ENCODE peak calls at places on chromosomes 12 and 14, in eight cellular contexts. Q is A549, E is IMR-90, S is adrenal gland, P is uterus, U is esophagus muscularis mucosa, J is body of pancreas, L is K562. F is an unnamed sample.

GRCh38 chr12:76784600-76785051 is 20.7 kb downstream of the ZDHHC17 start:
- DNase-seq in Q (no peak), E (peak; percentile 77), S (no peak), P (no peak), U (no peak), J (no peak), L (no peak), F (no peak)

GRCh38 chr12:131315601-131316000 is 361.9 kb downstream of the ADGRD1 start:
- DNase-seq in Q (no peak), E (no peak), S (no peak), P (no peak), U (peak; percentile 83), J (no peak), L (no peak), F (no peak)

GRCh38 chr12:86137936-86138335 is 118.3 kb downstream of the MGAT4C start:
- DNase-seq in Q (no peak), E (peak; percentile 73), S (no peak), P (no peak), U (no peak), J (no peak), L (no peak), F (no peak)

GRCh38 chr12:1929985-1930815 is 11.7 kb upstream of the CACNA2D4 start:
- DNase-seq in Q (no peak), E (no peak), S (no peak), P (peak; percentile 10), U (no peak), J (no peak), L (no peak), F (no peak)

GRCh38 chr12:7460375-7461259 is 16.7 kb upstream of the CD163L1 start:
- DNase-seq in Q (peak; percentile 66), E (peak; percentile 51), S (peak; percentile 37), P (no peak), U (no peak), J (peak; percentile 58), L (peak; percentile 56), F (peak; percentile 78)

GRCh38 chr14:74765721-74766120 is 2.6 kb downstream of the YLPM1 start:
- DNase-seq in Q (no peak), E (no peak), S (no peak), P (no peak), U (no peak), J (no peak), L (no peak), F (peak; percentile 10)

GRCh38 chr12:130650131-130650530 is 66.0 kb downstream of the RIMBP2 start:
- DNase-seq in Q (no peak), E (no peak), S (no peak), P (no peak), U (no peak), J (no peak), L (no peak), F (no peak)

GRCh38 chr14:81637639-81638038 is 104.0 kb upstream of the SEL1L start:
- DNase-seq in Q (no peak), E (no peak), S (no peak), P (no peak), U (no peak), J (no peak), L (no peak), F (no peak)

GRCh38 chr12:124469193-124469888 is 98.1 kb downstream of the NCOR2 start:
- DNase-seq in Q (no peak), E (no peak), S (no peak), P (no peak), U (no peak), J (no peak), L (no peak), F (peak; percentile 54)

GRCh38 chr12:131220007-131220685 is 266.4 kb downstream of the ADGRD1 start:
- DNase-seq in Q (no peak), E (no peak), S (no peak), P (no peak), U (no peak), J (no peak), L (no peak), F (no peak)

GRCh38 chr12:25397001-25397400 is 146.3 kb upstream of the KRAS start:
- DNase-seq in Q (no peak), E (no peak), S (no peak), P (no peak), U (no peak), J (no peak), L (no peak), F (no peak)

GRCh38 chr12:104643921-104644669 is 187.3 kb downstream of the CHST11 start:
- DNase-seq in Q (no peak), E (no peak), S (no peak), P (no peak), U (no peak), J (peak; percentile 52), L (no peak), F (no peak)

GRCh38 chr12:56223571-56224101 is 506 bp upstream of the NABP2 start:
- DNase-seq in Q (no peak), E (no peak), S (no peak), P (no peak), U (no peak), J (no peak), L (no peak), F (no peak)

GRCh38 chr14:95068521-95068920 is 88.8 kb downstream of the DICER1 start:
- DNase-seq in Q (no peak), E (no peak), S (no peak), P (no peak), U (no peak), J (no peak), L (no peak), F (no peak)

DNA sequence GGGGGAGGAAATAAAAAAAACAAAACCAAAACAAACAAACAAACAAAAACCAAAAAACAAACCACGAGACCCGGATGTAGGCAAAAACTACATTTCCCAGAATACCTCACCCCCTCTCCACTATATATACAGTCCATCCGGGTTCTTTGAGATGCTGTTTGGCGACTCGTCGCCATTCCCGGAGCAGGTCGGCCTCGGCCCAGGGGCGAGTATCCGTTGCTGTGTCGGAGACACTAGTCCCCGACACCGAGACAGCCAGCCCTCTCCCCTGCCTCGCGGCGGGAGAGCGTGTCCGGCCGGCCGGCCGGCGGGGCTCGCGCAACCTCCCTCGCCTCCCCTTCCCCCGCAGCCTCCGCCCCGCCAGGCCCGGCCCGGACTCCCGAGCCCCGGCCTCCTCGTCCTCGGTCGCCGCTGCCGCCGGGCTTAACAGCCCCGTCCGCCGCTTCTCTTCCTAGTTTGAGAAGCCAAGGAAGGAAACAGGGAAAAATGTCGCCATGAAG is at the start of gene RNF10:
- DNase-seq in Q (peak; percentile 96), E (peak; percentile 86), S (peak; percentile 81), P (peak; percentile 74), U (peak; percentile 93), J (peak; percentile 79), L (peak; percentile 94), F (peak; percentile 92)
- TF ChIP-seq POLR2A in Q (peak; percentile 97), E (peak; percentile 96), S (peak; percentile 99), P (peak; percentile 95), U (peak; percentile 98), J (peak; percentile 98), L (peak; percentile 94), F (peak; percentile 95)

GRCh38 chr12:118237908-118238307 is 102.0 kb downstream of the PEBP1 start:
- DNase-seq in Q (no peak), E (peak; percentile 72), S (no peak), P (no peak), U (no peak), J (no peak), L (no peak), F (no peak)

GRCh38 chr12:118238888-118239287 is 103.0 kb downstream of the PEBP1 start:
- DNase-seq in Q (no peak), E (no peak), S (no peak), P (no peak), U (no peak), J (no peak), L (no peak), F (no peak)

GRCh38 chr12:118237053-118237665 is 101.2 kb downstream of the PEBP1 start:
- DNase-seq in Q (no peak), E (no peak), S (no peak), P (no peak), U (no peak), J (peak; percentile 3), L (no peak), F (no peak)
- TF ChIP-seq POLR2A in Q (no peak), E (no peak), S (no peak), P (no peak), U (no peak), J (no peak), L (no peak), F (no peak)

DNA sequence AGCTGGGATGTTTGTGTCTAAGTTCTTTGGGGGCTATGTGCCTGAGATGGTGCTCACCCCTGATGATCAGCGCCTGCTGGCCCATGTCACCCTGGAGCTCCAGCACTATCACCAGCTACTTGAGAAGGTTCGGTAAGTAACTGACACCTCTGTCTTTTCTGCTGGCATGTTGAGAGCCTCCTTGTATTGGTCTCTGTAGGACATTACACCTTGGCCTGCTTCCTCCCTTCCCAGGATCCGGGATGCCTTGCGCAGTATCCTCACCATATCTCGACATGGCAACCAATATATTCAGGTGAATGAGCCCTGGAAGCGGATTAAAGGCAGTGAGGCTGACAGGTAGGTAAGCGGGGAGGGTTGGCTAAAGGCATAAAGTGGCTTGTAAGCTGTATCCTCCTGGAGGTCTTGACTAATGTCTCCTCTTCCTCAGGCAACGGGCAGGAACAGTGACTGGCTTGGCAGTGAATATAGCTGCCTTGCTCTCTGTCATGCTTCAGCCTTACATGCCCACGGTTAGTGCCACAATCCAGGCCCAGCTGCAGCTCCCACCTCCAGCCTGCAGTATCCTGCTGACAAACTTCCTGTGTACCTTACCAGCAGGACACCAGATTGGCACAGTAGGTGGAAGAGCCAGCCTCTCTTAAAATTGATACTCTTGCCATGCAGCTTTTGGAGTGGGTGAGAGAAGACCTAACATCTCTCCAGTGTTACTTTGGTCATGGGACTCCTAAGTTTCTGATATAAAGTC is 5.4 kb downstream of the DDIT3 start:
- DNase-seq in Q (no peak), E (no peak), S (no peak), P (no peak), U (no peak), J (no peak), L (no peak), F (no peak)
- TF ChIP-seq POLR2A in Q (no peak), E (no peak), S (no peak), P (no peak), U (no peak), J (no peak), L (peak; percentile 7), F (peak; percentile 9)

DNA sequence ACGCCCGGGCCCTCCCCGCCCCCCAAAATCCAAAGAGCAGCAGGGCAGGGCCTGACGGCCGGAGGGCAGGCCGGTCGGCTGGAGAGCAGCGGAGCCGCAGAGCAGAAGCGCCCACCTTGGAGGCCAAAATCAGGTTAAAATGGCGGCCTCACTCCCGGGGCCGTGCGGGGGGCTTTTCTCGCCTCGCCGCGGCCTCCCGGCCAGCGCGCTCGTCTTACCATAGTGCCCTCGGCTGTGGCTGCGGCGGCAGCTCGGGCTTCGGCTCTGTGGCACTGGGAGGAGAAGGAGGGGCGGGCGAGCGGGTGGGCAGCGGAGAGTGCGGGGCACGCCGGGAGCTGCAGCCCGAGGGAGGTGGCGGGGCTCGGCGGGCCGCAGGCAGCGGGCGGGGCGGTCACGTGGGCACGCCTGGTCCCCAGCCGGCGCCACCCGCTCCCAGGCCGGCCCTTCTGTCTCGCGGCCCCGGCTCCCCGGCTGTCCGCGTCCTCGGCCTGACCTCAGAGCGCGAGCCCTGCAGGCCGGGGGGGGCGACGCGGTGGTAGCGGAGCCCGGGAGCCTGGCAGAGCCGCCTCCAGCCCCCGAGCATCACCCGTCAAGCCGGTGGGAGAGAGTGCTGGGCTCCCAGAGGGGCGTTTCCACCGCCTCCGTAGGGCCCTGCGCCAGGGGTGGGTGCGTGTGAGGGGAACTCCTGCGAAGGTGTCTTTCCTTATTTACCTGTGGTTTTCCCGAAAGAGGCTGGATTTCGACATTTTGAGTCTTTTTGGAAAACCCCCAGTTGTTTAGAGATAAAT is at the start of gene CFL2:
- DNase-seq in Q (peak; percentile 88), E (peak; percentile 52), S (peak; percentile 87), P (peak; percentile 83), U (peak; percentile 94), J (peak; percentile 84), L (peak; percentile 88), F (peak; percentile 81)
- TF ChIP-seq POLR2A in Q (peak; percentile 66), E (peak; percentile 68), S (peak; percentile 87), P (peak; percentile 78), U (peak; percentile 88), J (peak; percentile 87), L (peak; percentile 68), F (peak; percentile 40)